ENCODE peak calls at places on chromosomes 13 and 19, in ten cellular contexts. T is PC-9, N is spleen, G is colonic mucosa, Q is caudate nucleus, X is AG08395, M is adrenal gland, S is nucleus accumbens, Y is iPS-NIHi11, U is cardiac muscle cell. Z is an unnamed sample.
A peak's percentile ranks its signal among the peaks of the same experiment; 100 is the strongest.

GRCh38 chr13:40269086-40269485 is 397.4 kb downstream of the FOXO1 start:
- DNase-seq in X (no peak), S (no peak), M (no peak), N (no peak), U (no peak), Q (no peak), T (no peak), Y (no peak), G (no peak), Z (no peak)

GRCh38 chr19:11014403-11014911 is 53.6 kb downstream of the SMARCA4 start:
- DNase-seq in S (no peak), X (no peak), G (no peak), U (no peak), Q (no peak), T (no peak), Y (peak; percentile 81), M (no peak), N (no peak), Z (no peak)

GRCh38 chr13:107459430-107459829 is 755.9 kb downstream of the LIG4 start:
- DNase-seq in U (no peak), N (no peak), Y (no peak), Q (no peak), X (no peak), T (no peak), G (no peak), S (no peak), M (no peak), Z (no peak)

GRCh38 chr13:40069173-40070044 is 413.9 kb downstream of the COG6 start:
- DNase-seq in M (peak; percentile 93), N (peak; percentile 85), S (peak; percentile 52), Y (peak; percentile 77), G (peak; percentile 76), Q (peak; percentile 64), U (peak; percentile 76), T (peak; percentile 47), X (peak; percentile 63), Z (peak; percentile 47)

GRCh38 chr13:45518525-45519235 is 53.9 kb downstream of the COG3 start:
- DNase-seq in T (no peak), Y (no peak), Q (no peak), S (no peak), N (no peak), U (no peak), X (peak; percentile 19), G (no peak), M (no peak), Z (no peak)

GRCh38 chr13:109309625-109310363 is 476.6 kb downstream of the IRS2 start:
- DNase-seq in T (no peak), U (no peak), G (no peak), Q (no peak), S (no peak), X (no peak), N (no peak), M (no peak), Y (no peak), Z (no peak)

GRCh38 chr19:7227735-7228134 is 66.5 kb downstream of the INSR start:
- DNase-seq in G (no peak), M (no peak), X (no peak), Y (no peak), N (no peak), S (no peak), U (no peak), Q (no peak), T (no peak), Z (no peak)

GRCh38 chr19:21202865-21203494 is 61.1 kb downstream of the ZNF431 start:
- DNase-seq in M (no peak), G (no peak), S (no peak), U (peak; percentile 64), Y (peak; percentile 76), X (peak; percentile 41), T (peak; percentile 15), Q (peak; percentile 3), N (no peak), Z (peak; percentile 8)

GRCh38 chr13:37869756-37870488 is at the start of gene TRPC4:
- DNase-seq in Y (peak; percentile 55), U (peak; percentile 59), T (peak; percentile 71), N (peak; percentile 67), X (peak; percentile 67), S (peak; percentile 69), Q (no peak), G (peak; percentile 26), M (no peak), Z (no peak)

GRCh38 chr13:71814806-71815205 is 52.2 kb downstream of the DACH1 start:
- DNase-seq in T (no peak), S (no peak), X (no peak), Q (no peak), Y (no peak), G (no peak), U (no peak), M (no peak), N (no peak), Z (no peak)

GRCh38 chr19:18593367-18594095 is 4.9 kb downstream of the REX1BD start:
- DNase-seq in M (peak; percentile 64), G (no peak), X (no peak), S (no peak), T (no peak), N (no peak), Y (peak; percentile 50), U (no peak), Q (no peak), Z (no peak)

GRCh38 chr13:46289260-46289955 is 77.7 kb downstream of the LRRC63 start:
- DNase-seq in G (no peak), T (no peak), Y (no peak), S (no peak), X (no peak), U (no peak), M (no peak), N (no peak), Q (no peak), Z (no peak)

GRCh38 chr13:97212540-97213146 is 9.5 kb upstream of the MBNL2 start:
- DNase-seq in X (peak; percentile 66), G (peak; percentile 49), Y (peak; percentile 33), Q (no peak), N (no peak), S (no peak), T (peak; percentile 40), U (no peak), M (no peak), Z (no peak)

GRCh38 chr19:5480427-5480836 is 25.2 kb downstream of the ZNRF4 start:
- DNase-seq in M (peak; percentile 58), T (peak; percentile 11), N (no peak), X (peak; percentile 35), Y (peak; percentile 76), S (no peak), Q (no peak), G (peak; percentile 27), U (peak; percentile 27), Z (no peak)

GRCh38 chr13:98142427-98143156 is at the start of gene FARP1:
- DNase-seq in N (peak; percentile 86), S (peak; percentile 52), U (peak; percentile 91), Y (peak; percentile 91), G (peak; percentile 79), M (peak; percentile 84), Q (peak; percentile 21), T (peak; percentile 91), X (peak; percentile 81), Z (peak; percentile 13)

GRCh38 chr13:21752501-21752900 is 81.6 kb downstream of the FGF9 start:
- DNase-seq in T (no peak), S (no peak), X (no peak), G (no peak), Y (no peak), N (no peak), M (no peak), U (no peak), Q (no peak), Z (no peak)

GRCh38 chr19:53892981-53893325 is 11.0 kb downstream of the PRKCG start:
- DNase-seq in G (no peak), Q (no peak), M (no peak), T (no peak), Y (peak; percentile 48), X (no peak), U (no peak), S (no peak), N (no peak), Z (no peak)

Z was measured in stimulated activated naive B cell treated with anti-CD40 and anti-IgM and Interleukin-4, amounts not matched to agents 10 μg/mL and 1 μg/mL and 100 μg/mL, for 72 hours.